ENCODE peak calls at places on chromosomes 2 and 18, in four cellular contexts. P is caudate nucleus, G is stromal cell of bone marrow, Q is NCI-H69. B is an unnamed sample.

GRCh38 chr2:30219886-30220478 is 11.4 kb upstream of the LBH start:
- DNase-seq in G (no peak), P (no peak), Q (no peak), B (no peak)

GRCh38 chr2:101267671-101268656 is 15.3 kb downstream of the CNOT11 start:
- DNase-seq in P (no peak), Q (no peak), G (no peak), B (no peak)

GRCh38 chr2:156112323-156112722 is 220.2 kb downstream of the NR4A2 start:
- DNase-seq in Q (no peak), P (no peak), G (no peak), B (no peak)

GRCh38 chr2:152415231-152415642 is 80.3 kb downstream of the FMNL2 start:
- DNase-seq in Q (no peak), G (no peak), P (peak; percentile 33), B (no peak)

GRCh38 chr2:38533757-38534545 is 68.8 kb downstream of the HNRNPLL start:
- DNase-seq in G (no peak), Q (no peak), P (no peak), B (no peak)

GRCh38 chr2:29719626-29720025 is 201.8 kb downstream of the ALK start:
- DNase-seq in Q (no peak), G (no peak), P (no peak), B (no peak)

GRCh38 chr2:35454966-35455638 is 900.5 kb upstream of the CRIM1 start:
- DNase-seq in P (no peak), Q (peak; percentile 2), G (no peak), B (no peak)

GRCh38 chr2:100941646-100942240 is 60.3 kb upstream of the RPL31 start:
- DNase-seq in G (no peak), Q (no peak), P (no peak), B (no peak)

GRCh38 chr2:160076239-160076638 is 13.8 kb upstream of the PLA2R1 start:
- DNase-seq in P (no peak), Q (no peak), G (no peak), B (no peak)

GRCh38 chr18:22634464-22634863 is 216.7 kb upstream of the CTAGE1 start:
- DNase-seq in Q (no peak), G (no peak), P (no peak), B (no peak)

GRCh38 chr2:217593732-217594131 is 409.1 kb downstream of the TNS1 start:
- DNase-seq in G (no peak), P (no peak), Q (peak; percentile 20), B (no peak)

GRCh38 chr2:196660264-196660663 is 20.7 kb downstream of the CCDC150 start:
- DNase-seq in Q (no peak), P (no peak), G (no peak), B (peak; percentile 79)

GRCh38 chr18:73943763-73944162 is 203.9 kb downstream of the FBXO15 start:
- DNase-seq in Q (peak; percentile 65), P (no peak), G (no peak), B (no peak)

GRCh38 chr2:164745012-164745797 is 96.4 kb downstream of the COBLL1 start:
- DNase-seq in Q (no peak), P (no peak), G (no peak), B (no peak)

GRCh38 chr2:202169131-202169530 is 69.3 kb downstream of the SUMO1 start:
- DNase-seq in P (no peak), Q (no peak), G (no peak), B (no peak)

GRCh38 chr2:36379710-36380448 is 24.3 kb downstream of the CRIM1 start:
- DNase-seq in G (no peak), Q (no peak), P (no peak), B (no peak)

GRCh38 chr2:203799905-203800304 is 67.7 kb upstream of the CTLA4 start:
- DNase-seq in P (no peak), G (no peak), Q (no peak), B (no peak)

GRCh38 chr2:88310787-88311186 is 140.6 kb downstream of the THNSL2 start:
- DNase-seq in Q (no peak), G (no peak), P (no peak), B (no peak)

GRCh38 chr18:48433541-48433940 is 24.4 kb upstream of the ZBTB7C start:
- DNase-seq in P (no peak), Q (no peak), G (no peak), B (no peak)

GRCh38 chr18:45557296-45557695 is 58.0 kb upstream of the SLC14A2 start:
- DNase-seq in G (no peak), Q (no peak), P (no peak), B (no peak)

GRCh38 chr2:60351802-60352201 is 201.7 kb downstream of the BCL11A start:
- DNase-seq in G (no peak), P (no peak), Q (no peak), B (no peak)

GRCh38 chr18:70659026-70659726 is 370.3 kb downstream of the SOCS6 start:
- DNase-seq in P (no peak), Q (no peak), G (no peak), B (no peak)

GRCh38 chr2:192190474-192190873 is 4.3 kb downstream of the TMEFF2 start:
- DNase-seq in G (peak; percentile 31), Q (peak; percentile 32), P (no peak), B (no peak)

GRCh38 chr2:38682008-38682575 is 16.2 kb downstream of the GALM start:
- DNase-seq in G (no peak), P (no peak), Q (no peak), B (no peak)

GRCh38 chr2:236252521-236252920 is 11.7 kb downstream of the ASB18 start:
- DNase-seq in G (no peak), P (no peak), Q (no peak), B (no peak)

GRCh38 chr2:139529045-139529444 is 748.9 kb upstream of the NXPH2 start:
- DNase-seq in P (peak; percentile 62), G (no peak), Q (peak; percentile 63), B (no peak)

GRCh38 chr2:17981936-17982335 is 103.5 kb downstream of the KCNS3 start:
- DNase-seq in P (no peak), Q (no peak), G (no peak), B (no peak)

GRCh38 chr2:188937228-188938220 is 36.6 kb upstream of the COL3A1 start:
- DNase-seq in Q (no peak), P (no peak), G (peak; percentile 96), B (peak; percentile 64)

GRCh38 chr2:169839954-169840746 is 12.9 kb downstream of the UBR3 start:
- DNase-seq in P (no peak), Q (no peak), G (no peak), B (no peak)

GRCh38 chr2:43080626-43081025 is 145.8 kb downstream of the ZFP36L2 start:
- DNase-seq in G (no peak), P (no peak), Q (no peak), B (no peak)

GRCh38 chr2:184599875-184600227 is 1.5 kb downstream of the ZNF804A start:
- DNase-seq in Q (no peak), G (no peak), P (no peak), B (no peak)